ENCODE peak calls at places on chromosomes 12 and 14, in eight cellular contexts. One of them, this sample, is unnamed.

GRCh38 chr14:105436891-105437722 is 17.5 kb downstream of the MTA1 start:
- DNase-seq in ACHN: no peak
- DNase-seq in effector memory CD4-positive, alpha-beta T cell: no peak
- DNase-seq in H9: no peak
- DNase-seq in kidney tubule cell: no peak
- DNase-seq in naive thymus-derived CD8-positive, alpha-beta T cell: no peak
- DNase-seq in amygdala: no peak
- DNase-seq in anterior cingulate cortex: no peak
- DNase-seq in this sample: no peak

GRCh38 chr14:39310071-39310470 is 76.4 kb downstream of the MIA2 start:
- DNase-seq in ACHN: no peak
- DNase-seq in effector memory CD4-positive, alpha-beta T cell: no peak
- DNase-seq in H9: no peak
- DNase-seq in kidney tubule cell: no peak
- DNase-seq in naive thymus-derived CD8-positive, alpha-beta T cell: no peak
- DNase-seq in amygdala: no peak
- DNase-seq in anterior cingulate cortex: no peak
- DNase-seq in this sample: no peak

GRCh38 chr14:75877292-75877691 is 104.5 kb downstream of the TGFB3 start:
- DNase-seq in ACHN: no peak
- DNase-seq in effector memory CD4-positive, alpha-beta T cell: no peak
- DNase-seq in H9: no peak
- DNase-seq in kidney tubule cell: peak
- DNase-seq in naive thymus-derived CD8-positive, alpha-beta T cell: no peak
- DNase-seq in amygdala: no peak
- DNase-seq in anterior cingulate cortex: no peak
- DNase-seq in this sample: no peak

GRCh38 chr12:10741836-10742235 is 18.7 kb upstream of the YBX3 start:
- DNase-seq in ACHN: no peak
- DNase-seq in effector memory CD4-positive, alpha-beta T cell: no peak
- DNase-seq in H9: no peak
- DNase-seq in kidney tubule cell: no peak
- DNase-seq in naive thymus-derived CD8-positive, alpha-beta T cell: no peak
- DNase-seq in amygdala: no peak
- DNase-seq in anterior cingulate cortex: no peak
- DNase-seq in this sample: no peak

GRCh38 chr12:3333583-3333982 is 157.4 kb upstream of the PRMT8 start:
- DNase-seq in ACHN: peak
- DNase-seq in effector memory CD4-positive, alpha-beta T cell: no peak
- DNase-seq in H9: peak
- DNase-seq in kidney tubule cell: no peak
- DNase-seq in naive thymus-derived CD8-positive, alpha-beta T cell: no peak
- DNase-seq in amygdala: no peak
- DNase-seq in anterior cingulate cortex: no peak
- DNase-seq in this sample: no peak

GRCh38 chr12:64400041-64400440 is 4.2 kb upstream of the XPOT start:
- DNase-seq in ACHN: no peak
- DNase-seq in effector memory CD4-positive, alpha-beta T cell: peak
- DNase-seq in H9: peak
- DNase-seq in kidney tubule cell: peak
- DNase-seq in naive thymus-derived CD8-positive, alpha-beta T cell: no peak
- DNase-seq in amygdala: peak
- DNase-seq in anterior cingulate cortex: peak
- DNase-seq in this sample: no peak

GRCh38 chr12:77294016-77294415 is 228.6 kb upstream of the E2F7 start:
- DNase-seq in ACHN: no peak
- DNase-seq in effector memory CD4-positive, alpha-beta T cell: no peak
- DNase-seq in H9: no peak
- DNase-seq in kidney tubule cell: peak
- DNase-seq in naive thymus-derived CD8-positive, alpha-beta T cell: no peak
- DNase-seq in amygdala: no peak
- DNase-seq in anterior cingulate cortex: no peak
- DNase-seq in this sample: no peak

GRCh38 chr12:14769837-14770494 is 33.3 kb downstream of the WBP11 start:
- DNase-seq in ACHN: peak
- DNase-seq in effector memory CD4-positive, alpha-beta T cell: peak
- DNase-seq in H9: peak
- DNase-seq in kidney tubule cell: peak
- DNase-seq in naive thymus-derived CD8-positive, alpha-beta T cell: peak
- DNase-seq in amygdala: peak
- DNase-seq in anterior cingulate cortex: peak
- DNase-seq in this sample: peak

GRCh38 chr12:116465407-116465806 is 93.8 kb upstream of the MAP1LC3B2 start:
- DNase-seq in ACHN: no peak
- DNase-seq in effector memory CD4-positive, alpha-beta T cell: no peak
- DNase-seq in H9: no peak
- DNase-seq in kidney tubule cell: no peak
- DNase-seq in naive thymus-derived CD8-positive, alpha-beta T cell: no peak
- DNase-seq in amygdala: no peak
- DNase-seq in anterior cingulate cortex: no peak
- DNase-seq in this sample: no peak